ENCODE peak calls at places on chromosome 14, in six cellular contexts. K, D, W, A, I and L are unnamed samples. For H3K27me3, the result is how much of the 10 kb centered on the place peaks cover.

GRCh38 chr14:52998376-52999010 is 47.6 kb upstream of the FERMT2 start:
- DNase-seq in K (no peak), D (no peak), W (no peak), A (peak), I (no peak), L (no peak)

GRCh38 chr14:101590062-101590461 is 28.8 kb downstream of the DIO3 start:
- DNase-seq in K (no peak), D (no peak), W (no peak), A (no peak), I (no peak), L (no peak)

GRCh38 chr14:21735639-21736307 is 62.2 kb upstream of the OR4E1 start:
- DNase-seq in K (no peak), D (no peak), W (peak), A (no peak), I (no peak), L (no peak)

GRCh38 chr14:56390859-56391258 is 188.7 kb upstream of the TMEM260 start:
- DNase-seq in K (no peak), D (no peak), W (no peak), A (no peak), I (no peak), L (no peak)

GRCh38 chr14:80751285-80751684 is 190.3 kb downstream of the CEP128 start:
- DNase-seq in K (no peak), D (no peak), W (no peak), A (no peak), I (no peak), L (no peak)

GRCh38 chr14:67187210-67187609 is 2.0 kb upstream of the GARIN2 start:
- DNase-seq in K (peak), D (no peak), W (no peak), A (peak), I (no peak), L (no peak)

GRCh38 chr14:52348796-52349195 is 34.7 kb downstream of the PTGER2 start:
- DNase-seq in K (no peak), D (no peak), W (no peak), A (peak), I (no peak), L (no peak)

GRCh38 chr14:75344396-75344795 is 65.8 kb downstream of the FOS start:
- DNase-seq in K (no peak), D (no peak), W (no peak), A (no peak), I (no peak), L (no peak)

GRCh38 chr14:51552275-51552674 is 99.4 kb upstream of the FRMD6 start:
- DNase-seq in K (no peak), D (no peak), W (no peak), A (no peak), I (no peak), L (no peak)

GRCh38 chr14:21107360-21107781 is 6.5 kb downstream of the TMEM253 start:
- DNase-seq in K (peak), D (no peak), W (no peak), A (peak), I (no peak), L (no peak)

GRCh38 chr14:91119556-91120311 is 5.9 kb downstream of the DGLUCY start:
- DNase-seq in K (peak), D (no peak), W (no peak), A (peak), I (no peak), L (no peak)

GRCh38 chr14:83356080-83356479 is 1822.4 kb upstream of the SEL1L start:
- DNase-seq in K (no peak), D (no peak), W (no peak), A (no peak), I (no peak), L (no peak)

DNA sequence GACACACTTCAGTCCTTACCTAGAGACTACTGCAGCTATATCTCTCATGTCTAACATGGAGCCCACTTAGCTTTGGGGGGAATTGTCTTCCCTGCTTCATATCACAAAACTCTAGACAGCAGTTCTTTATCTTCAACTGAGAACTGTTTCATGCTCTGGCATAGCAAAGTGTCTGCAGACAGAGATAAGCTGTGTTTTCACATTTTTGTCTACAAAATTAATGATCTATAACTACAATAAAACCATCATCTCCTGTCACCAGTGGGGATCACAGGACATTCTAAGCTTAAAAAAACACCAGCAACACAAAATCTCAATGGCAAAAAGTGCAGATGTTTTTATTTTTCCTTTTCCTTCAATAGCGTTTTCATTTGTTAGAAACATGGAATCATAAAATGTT is 137.0 kb upstream of the VRK1 start:
- DNase-seq in K (peak), D (no peak), W (no peak), A (no peak), I (no peak), L (no peak)
- H3K27me3 ChIP-seq in K (under half), D (under half), W (under half), A (under half), I (under half), L (half or more)

GRCh38 chr14:100586520-100587247 is 533 bp downstream of the BEGAIN start:
- DNase-seq in K (peak), D (peak), W (no peak), A (peak), I (no peak), L (peak)

GRCh38 chr14:100586153-100586519 is 1.1 kb downstream of the BEGAIN start:
- DNase-seq in K (no peak), D (peak), W (no peak), A (no peak), I (no peak), L (peak)

GRCh38 chr14:100588671-100589070 is 1.5 kb upstream of the BEGAIN start:
- DNase-seq in K (no peak), D (peak), W (no peak), A (no peak), I (no peak), L (no peak)

GRCh38 chr14:100587763-100588411 is 670 bp upstream of the BEGAIN start:
- DNase-seq in K (no peak), D (peak), W (no peak), A (no peak), I (no peak), L (peak)

DNA sequence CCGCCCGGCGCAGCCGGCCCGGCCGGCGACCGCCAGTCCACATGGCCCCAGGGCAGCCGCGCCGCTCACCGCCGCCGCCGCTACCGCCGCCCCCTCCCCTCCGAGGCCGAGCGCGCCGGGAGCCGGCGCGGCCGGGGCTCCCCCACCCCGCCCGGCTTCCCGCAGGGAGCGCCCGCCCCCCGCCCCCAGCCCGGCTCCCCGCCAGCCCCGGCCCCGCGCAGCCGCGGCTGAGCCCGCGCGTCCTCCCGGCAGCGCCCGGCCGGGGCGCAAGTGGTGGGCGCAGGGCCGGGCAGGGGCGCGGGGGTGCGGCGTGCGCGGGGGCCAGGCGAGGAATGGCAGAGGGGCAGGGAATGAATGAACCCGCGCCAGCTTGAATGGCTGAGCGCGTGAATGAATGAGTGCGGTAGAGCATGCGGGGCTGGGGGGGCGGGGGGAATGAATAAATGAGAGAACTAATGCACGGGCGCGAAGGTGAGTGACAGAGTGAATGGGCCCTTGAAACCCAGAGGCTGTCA is at the start of gene BEGAIN:
- DNase-seq in K (no peak), D (no peak), W (no peak), A (no peak), I (no peak), L (peak)
- H3K27me3 ChIP-seq in K (under half), D (under half), W (under half), A (under half), I (under half), L (half or more)

GRCh38 chr14:103187911-103188310 is 64.7 kb downstream of the TNFAIP2 start:
- DNase-seq in K (no peak), D (no peak), W (no peak), A (no peak), I (no peak), L (no peak)
- H3K27me3 ChIP-seq in K (under half), D (under half), W (under half), A (under half), I (under half), L (half or more)

DNA sequence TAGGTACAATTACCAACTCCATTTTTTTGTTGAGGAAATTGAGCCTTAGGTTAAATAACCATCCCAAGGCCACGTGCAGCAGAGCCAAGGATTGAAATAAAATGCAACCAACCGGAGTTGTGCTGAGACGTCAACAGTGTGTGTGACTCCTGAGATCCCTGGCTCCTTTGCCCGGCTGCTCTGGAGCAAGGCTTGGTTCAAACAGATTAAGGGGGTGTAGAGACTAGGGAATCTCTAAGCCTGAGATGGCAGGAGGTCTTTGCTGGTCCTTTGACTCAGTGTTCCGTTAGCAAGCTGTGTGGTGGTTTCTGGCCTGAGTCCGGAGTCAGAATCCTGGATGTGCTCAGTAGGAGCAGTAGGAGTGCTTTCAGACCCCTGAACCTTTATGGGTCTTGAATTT is 1.4 kb upstream of the SLC8A3 start:
- DNase-seq in K (no peak), D (no peak), W (no peak), A (no peak), I (no peak), L (no peak)
- H3K27me3 ChIP-seq in K (under half), D (under half), W (half or more), A (under half), I (under half), L (half or more)

GRCh38 chr14:77598366-77599050 is 17.9 kb downstream of the SPTLC2 start:
- DNase-seq in K (no peak), D (no peak), W (peak), A (no peak), I (no peak), L (no peak)
- H3K27me3 ChIP-seq in K (under half), D (under half), W (under half), A (under half), I (under half), L (under half)

GRCh38 chr14:37622231-37622923 is 26.9 kb downstream of the TTC6 start:
- DNase-seq in K (no peak), D (no peak), W (no peak), A (peak), I (no peak), L (no peak)

GRCh38 chr14:37618498-37619041 is 23.1 kb downstream of the TTC6 start:
- DNase-seq in K (no peak), D (no peak), W (no peak), A (no peak), I (no peak), L (no peak)

GRCh38 chr14:37617864-37618365 is 22.5 kb downstream of the TTC6 start:
- DNase-seq in K (no peak), D (no peak), W (no peak), A (no peak), I (no peak), L (no peak)

GRCh38 chr14:37623552-37623951 is 28.1 kb downstream of the TTC6 start:
- DNase-seq in K (no peak), D (peak), W (no peak), A (peak), I (no peak), L (no peak)

GRCh38 chr14:37620856-37621255 is 25.4 kb downstream of the TTC6 start:
- DNase-seq in K (no peak), D (no peak), W (no peak), A (no peak), I (no peak), L (no peak)
- H3K27me3 ChIP-seq in K (under half), D (under half), W (under half), A (under half), I (under half), L (half or more)

GRCh38 chr14:58639842-58640484 is 2.2 kb downstream of the DACT1 start:
- DNase-seq in K (peak), D (no peak), W (no peak), A (peak), I (no peak), L (no peak)

GRCh38 chr14:58638231-58639205 is 756 bp downstream of the DACT1 start:
- DNase-seq in K (no peak), D (peak), W (peak), A (peak), I (no peak), L (peak)

GRCh38 chr14:58637040-58637390 is 747 bp upstream of the DACT1 start:
- DNase-seq in K (no peak), D (no peak), W (peak), A (peak), I (no peak), L (peak)

GRCh38 chr14:58636129-58636528 is 1.6 kb upstream of the DACT1 start:
- DNase-seq in K (no peak), D (no peak), W (no peak), A (no peak), I (no peak), L (no peak)

DNA sequence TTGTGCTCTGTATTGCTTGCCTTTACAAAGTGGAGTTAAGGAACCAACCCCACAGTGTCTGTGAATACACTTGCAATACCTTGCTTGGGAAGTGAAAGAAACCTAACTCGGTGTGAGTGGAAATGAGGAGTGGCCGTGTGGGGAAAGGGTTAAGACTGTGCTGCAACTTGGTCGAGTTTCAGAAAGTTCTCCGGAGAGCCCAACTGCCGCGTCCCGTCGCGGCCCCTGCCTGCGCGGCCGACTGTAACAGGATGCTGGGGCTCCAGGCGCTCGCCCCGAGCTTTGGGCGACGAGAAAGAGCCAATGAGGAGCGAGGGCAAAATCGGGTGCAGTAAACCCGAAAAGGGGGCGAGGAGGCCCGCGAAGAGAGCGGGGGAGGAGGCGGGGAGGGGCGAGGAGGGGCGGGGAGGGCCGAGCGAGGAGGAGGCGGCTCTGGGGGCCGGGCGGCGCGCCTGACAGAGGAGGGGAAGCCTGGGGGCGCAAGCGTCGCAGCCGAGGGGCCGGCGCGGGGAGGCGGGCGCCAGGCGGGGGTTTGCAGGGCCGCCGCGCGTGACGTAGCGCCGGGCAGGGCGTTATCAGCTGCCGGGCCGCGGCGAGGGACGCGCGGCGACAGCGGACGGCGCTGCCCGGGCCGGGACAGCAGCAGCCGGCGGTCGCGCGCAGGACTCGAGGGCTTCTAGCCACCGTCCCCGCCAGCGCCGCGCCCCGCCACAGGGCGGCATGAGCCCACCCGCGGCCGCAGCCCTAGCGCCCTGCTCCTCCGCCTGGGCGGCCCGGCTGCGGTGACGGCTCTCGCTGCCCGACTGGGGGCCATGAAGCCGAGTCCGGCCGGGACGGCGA is at the start of gene DACT1:
- DNase-seq in K (peak), D (peak), W (peak), A (peak), I (no peak), L (peak)
- H3K27me3 ChIP-seq in K (under half), D (under half), W (under half), A (under half), I (under half), L (under half)

GRCh38 chr14:92740440-92740839 is 8.0 kb downstream of the LGMN start:
- DNase-seq in K (no peak), D (no peak), W (no peak), A (no peak), I (no peak), L (no peak)

GRCh38 chr14:92748259-92749016 is at the start of gene LGMN:
- DNase-seq in K (peak), D (peak), W (peak), A (peak), I (peak), L (peak)

GRCh38 chr14:92747701-92748258 is 647 bp downstream of the LGMN start:
- DNase-seq in K (no peak), D (no peak), W (no peak), A (peak), I (no peak), L (no peak)

GRCh38 chr14:92744198-92744597 is 4.2 kb downstream of the LGMN start:
- DNase-seq in K (no peak), D (no peak), W (no peak), A (no peak), I (no peak), L (no peak)
- H3K27me3 ChIP-seq in K (under half), D (under half), W (under half), A (under half), I (under half), L (under half)

GRCh38 chr14:94181835-94182234 is 7.7 kb downstream of the PPP4R4 start:
- DNase-seq in K (no peak), D (no peak), W (no peak), A (no peak), I (no peak), L (no peak)

GRCh38 chr14:94177806-94178205 is 3.7 kb downstream of the PPP4R4 start:
- DNase-seq in K (no peak), D (no peak), W (no peak), A (no peak), I (no peak), L (no peak)

GRCh38 chr14:94180655-94181271 is 6.6 kb downstream of the PPP4R4 start:
- DNase-seq in K (peak), D (no peak), W (no peak), A (peak), I (no peak), L (no peak)

GRCh38 chr14:94176808-94177207 is 2.7 kb downstream of the PPP4R4 start:
- DNase-seq in K (no peak), D (no peak), W (no peak), A (no peak), I (no peak), L (no peak)

GRCh38 chr14:94179244-94179643 is 5.1 kb downstream of the PPP4R4 start:
- DNase-seq in K (no peak), D (no peak), W (no peak), A (no peak), I (no peak), L (no peak)
- H3K27me3 ChIP-seq in K (under half), D (under half), W (under half), A (under half), I (under half), L (half or more)